ENCODE peak calls at places on chromosome 5, in ten cellular contexts. A, H, M, S, T, I, V, U, P and C are unnamed samples.
A peak's percentile ranks its signal among the peaks of the same experiment; 100 is the strongest.

GRCh38 chr5:29193972-29194371 is 1999.5 kb upstream of the CDH6 start:
- DNase-seq in M (no peak), T (no peak), S (no peak), H (no peak), V (no peak), P (no peak), A (no peak), I (no peak), U (no peak), C (no peak)

GRCh38 chr5:125823572-125823971 is 599.6 kb upstream of the GRAMD2B start:
- DNase-seq in M (no peak), H (peak; percentile 45), A (no peak), P (no peak), T (no peak), I (no peak), U (no peak), V (no peak), S (no peak), C (no peak)

GRCh38 chr5:115415143-115415491 is 118.7 kb upstream of the CCDC112 start:
- DNase-seq in H (peak; percentile 82), T (no peak), U (peak; percentile 88), M (peak; percentile 78), V (no peak), A (no peak), S (no peak), P (no peak), I (no peak), C (no peak)

GRCh38 chr5:101482931-101483330 is 579.8 kb upstream of the ST8SIA4 start:
- DNase-seq in M (no peak), V (no peak), T (no peak), H (no peak), U (no peak), P (no peak), A (no peak), S (no peak), I (no peak), C (no peak)

GRCh38 chr5:173627860-173628392 is 11.5 kb upstream of the BOD1 start:
- DNase-seq in M (no peak), U (no peak), I (no peak), H (no peak), T (peak; percentile 76), A (no peak), S (no peak), V (no peak), P (no peak), C (no peak)

GRCh38 chr5:88298425-88298824 is 29.8 kb upstream of the TMEM161B start:
- DNase-seq in U (no peak), V (no peak), M (no peak), H (peak; percentile 82), S (no peak), I (no peak), T (no peak), A (no peak), P (no peak), C (no peak)

GRCh38 chr5:168427224-168427623 is 59.0 kb upstream of the RARS1 start:
- DNase-seq in V (no peak), U (no peak), T (no peak), H (no peak), P (no peak), M (no peak), I (no peak), S (no peak), A (no peak), C (no peak)

GRCh38 chr5:34038838-34039237 is 4.2 kb downstream of the C1QTNF3 start:
- DNase-seq in S (no peak), U (no peak), V (no peak), H (no peak), A (no peak), M (no peak), T (no peak), P (no peak), I (no peak), C (no peak)

GRCh38 chr5:127878174-127878750 is 175.1 kb downstream of the CCDC192 start:
- DNase-seq in I (no peak), P (no peak), H (peak; percentile 57), A (no peak), V (no peak), S (no peak), T (peak; percentile 77), U (peak; percentile 62), M (peak; percentile 62), C (peak; percentile 55)

GRCh38 chr5:133877351-133878235 is 90.8 kb downstream of the C5orf15 start:
- DNase-seq in M (no peak), I (peak; percentile 40), S (no peak), U (peak; percentile 46), T (peak; percentile 43), A (no peak), H (no peak), V (no peak), P (no peak), C (no peak)

GRCh38 chr5:172837640-172838039 is 3.6 kb downstream of the ERGIC1 start:
- DNase-seq in P (peak; percentile 44), T (no peak), I (no peak), M (no peak), S (peak; percentile 90), H (no peak), U (peak; percentile 93), A (peak; percentile 48), V (no peak), C (no peak)

GRCh38 chr5:139363937-139364336 is 19.2 kb downstream of the SLC23A1 start:
- DNase-seq in P (no peak), U (no peak), T (no peak), M (no peak), H (no peak), I (no peak), A (no peak), V (no peak), S (no peak), C (no peak)
- TF ChIP-seq CTCF in P (no peak), U (no peak), T (no peak), M (no peak), H (no peak), I (no peak), A (no peak), V (no peak), S (no peak), C (no peak)

GRCh38 chr5:124702442-124703024 is 43.9 kb downstream of the ZNF608 start:
- DNase-seq in H (no peak), M (no peak), S (no peak), V (no peak), U (no peak), T (no peak), A (no peak), P (no peak), I (no peak), C (no peak)

GRCh38 chr5:124700930-124701458 is 45.4 kb downstream of the ZNF608 start:
- DNase-seq in A (no peak), T (peak; percentile 60), I (no peak), U (no peak), H (no peak), P (no peak), V (no peak), S (no peak), M (no peak), C (no peak)

GRCh38 chr5:124703995-124704394 is 42.4 kb downstream of the ZNF608 start:
- DNase-seq in A (no peak), U (no peak), H (no peak), V (no peak), S (no peak), M (no peak), I (no peak), T (no peak), P (no peak), C (no peak)

GRCh38 chr5:124700333-124700732 is 46.1 kb downstream of the ZNF608 start:
- DNase-seq in A (no peak), I (no peak), V (no peak), M (no peak), T (no peak), U (no peak), P (no peak), H (no peak), S (no peak), C (no peak)

GRCh38 chr5:124701873-124702272 is 44.6 kb downstream of the ZNF608 start:
- DNase-seq in I (no peak), P (no peak), T (no peak), H (no peak), V (no peak), S (no peak), A (no peak), M (no peak), U (no peak), C (no peak)
- H3K4me1 ChIP-seq in I (peaks cover 30% of the 10 kb centered on the region), P (no peaks in the 10 kb centered on the region), T (peaks cover 85% of the 10 kb centered on the region), H (peaks cover 7% of the 10 kb centered on the region), V (no peaks in the 10 kb centered on the region), S (peaks cover 84% of the 10 kb centered on the region), A (peaks cover 4% of the 10 kb centered on the region), M (no peaks in the 10 kb centered on the region), U (peaks cover 26% of the 10 kb centered on the region), C (peaks cover 86% of the 10 kb centered on the region)

DNA sequence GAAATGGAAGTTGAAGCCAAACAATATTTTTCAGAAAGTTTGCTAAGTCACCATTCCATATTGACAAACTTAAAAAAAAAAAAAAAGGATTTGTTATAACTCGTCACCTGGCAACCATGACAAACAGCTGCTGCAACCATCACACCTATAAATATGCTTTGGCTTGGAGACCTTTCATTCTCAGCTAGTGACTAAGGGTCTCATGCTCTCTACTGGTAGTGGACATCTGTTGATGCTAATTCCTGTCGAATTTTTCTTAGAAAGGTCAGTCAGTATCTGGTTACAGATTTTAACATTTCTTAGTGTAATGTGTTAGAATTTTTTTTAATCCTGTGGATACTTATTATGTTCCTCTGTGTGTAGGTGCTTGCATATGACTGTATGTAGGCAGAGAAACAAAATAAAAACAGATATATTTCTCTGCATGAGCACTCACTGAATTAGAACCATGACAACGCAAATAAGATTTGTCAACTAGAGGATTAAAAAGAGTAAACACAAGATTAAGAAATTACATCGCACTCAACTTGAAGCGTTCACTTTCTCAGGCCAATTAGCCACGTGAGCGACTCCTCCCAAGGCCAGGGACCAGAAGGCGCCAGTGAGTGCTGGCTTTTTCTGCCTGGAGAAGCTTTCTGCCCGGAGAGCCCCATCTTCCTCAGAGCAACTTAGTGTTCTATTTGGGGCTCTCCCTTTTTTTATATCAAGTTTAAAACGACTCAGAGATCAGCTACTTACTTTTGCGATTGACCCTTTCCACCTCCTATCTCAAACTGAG is 27.0 kb upstream of the ZNF622 start:
- DNase-seq in M (no peak), V (no peak), H (peak; percentile 58), P (no peak), A (no peak), S (no peak), U (no peak), I (peak; percentile 83), T (no peak), C (peak; percentile 54)
- H3K27ac ChIP-seq in M (no peak overlapping the region), V (no peak overlapping the region), H (no peak overlapping the region), P (no peak overlapping the region), A (no peak overlapping the region), S (no peak overlapping the region), U (peak overlapping the region; percentile 31), I (peak overlapping the region; percentile 87), T (no peak overlapping the region), C (peak overlapping the region; percentile 81)

GRCh38 chr5:55159763-55160492 is at the start of gene GPX8:
- DNase-seq in U (no peak), I (no peak), V (peak; percentile 50), P (peak; percentile 32), M (peak; percentile 77), H (peak; percentile 92), T (peak; percentile 89), A (peak; percentile 20), S (no peak), C (no peak)
- TF ChIP-seq CTCF in U (peak; percentile 50), I (peak; percentile 32), V (peak; percentile 54), P (peak; percentile 73), M (peak; percentile 44), H (peak; percentile 75), T (peak; percentile 77), A (no peak), S (peak; percentile 36), C (peak; percentile 60)

GRCh38 chr5:68830499-68830898 is 263.3 kb upstream of the SLC30A5 start:
- DNase-seq in H (no peak), T (no peak), S (no peak), I (no peak), A (no peak), P (no peak), U (no peak), M (no peak), V (no peak), C (no peak)
- H3K4me1 ChIP-seq in H (no peaks in the 10 kb centered on the region), T (peaks cover 6% of the 10 kb centered on the region), S (no peaks in the 10 kb centered on the region), I (no peaks in the 10 kb centered on the region), A (no peaks in the 10 kb centered on the region), P (no peaks in the 10 kb centered on the region), U (no peaks in the 10 kb centered on the region), M (no peaks in the 10 kb centered on the region), V (no peaks in the 10 kb centered on the region), C (no peaks in the 10 kb centered on the region)